ENCODE peak calls at places on chromosomes 13 and 19, in seven cellular contexts. J, P, I, V, M, D and X are unnamed samples.

GRCh38 chr19:7654401-7654800 is 14.4 kb upstream of the RETN start:
- DNase-seq in V (no peak), I (no peak), J (no peak), P (no peak), D (peak), M (no peak), X (peak)

GRCh38 chr19:19268453-19269385 is 4.4 kb downstream of the TM6SF2 start:
- DNase-seq in P (no peak), M (no peak), D (no peak), I (no peak), V (no peak), J (no peak), X (no peak)

GRCh38 chr19:22545751-22546150 is 88.4 kb upstream of the ZNF492 start:
- DNase-seq in D (no peak), P (no peak), J (peak), I (no peak), M (peak), V (no peak), X (peak)

GRCh38 chr13:30113531-30113930 is 193.8 kb downstream of the KATNAL1 start:
- DNase-seq in V (no peak), I (no peak), D (peak), P (no peak), J (no peak), M (no peak), X (no peak)

GRCh38 chr13:58437436-58437835 is 805.9 kb downstream of the PCDH17 start:
- DNase-seq in D (no peak), M (no peak), V (no peak), I (no peak), P (no peak), J (no peak), X (no peak)

GRCh38 chr13:21674271-21675009 is 3.6 kb downstream of the FGF9 start:
- DNase-seq in I (no peak), V (no peak), J (no peak), P (no peak), D (no peak), M (no peak), X (no peak)

GRCh38 chr19:12773571-12773970 is 1.8 kb downstream of the HOOK2 start:
- DNase-seq in I (no peak), D (peak), J (peak), V (peak), P (no peak), M (peak), X (peak)

GRCh38 chr13:64480648-64481047 is 2749.5 kb downstream of the PCDH9 start:
- DNase-seq in D (peak), P (no peak), J (no peak), I (no peak), V (no peak), M (peak), X (no peak)

GRCh38 chr13:99312493-99312883 is 5.3 kb upstream of the GPR183 start:
- DNase-seq in M (peak), P (peak), V (peak), J (peak), D (peak), I (peak), X (peak)

GRCh38 chr13:107441279-107441678 is 774.1 kb downstream of the LIG4 start:
- DNase-seq in P (no peak), V (peak), I (no peak), J (peak), M (peak), D (peak), X (no peak)

GRCh38 chr19:52961981-52962380 is 700 bp downstream of the ZNF816 start:
- DNase-seq in I (no peak), M (no peak), P (no peak), J (peak), V (no peak), D (no peak), X (no peak)

GRCh38 chr13:90792335-90792734 is 555.2 kb upstream of the MIR17HG start:
- DNase-seq in P (no peak), I (no peak), D (no peak), J (peak), V (no peak), M (no peak), X (peak)